ENCODE peak calls at places on chromosomes 2 and 18, in five cellular contexts. One of them, this sample, is unnamed.

GRCh38 chr2:64391459-64391858 is 62.5 kb upstream of the LGALSL start:
- DNase-seq in spleen: no peak
- DNase-seq in SK-N-MC: no peak
- DNase-seq in sigmoid colon: no peak
- DNase-seq in gastrocnemius medialis: no peak
- DNase-seq in this sample: no peak

GRCh38 chr2:97673187-97673914 is 3.8 kb downstream of the C2orf92 start:
- DNase-seq in SK-N-MC: no peak
- DNase-seq in sigmoid colon: no peak
- DNase-seq in spleen: no peak
- DNase-seq in gastrocnemius medialis: no peak
- DNase-seq in this sample: no peak

GRCh38 chr2:71535526-71535925 is 82.2 kb downstream of the DYSF start:
- DNase-seq in gastrocnemius medialis: no peak
- DNase-seq in spleen: no peak
- DNase-seq in sigmoid colon: peak; percentile 29
- DNase-seq in SK-N-MC: no peak
- DNase-seq in this sample: no peak

GRCh38 chr2:74401891-74402290 is 19.5 kb downstream of the C2orf81 start:
- DNase-seq in spleen: no peak
- DNase-seq in gastrocnemius medialis: no peak
- DNase-seq in SK-N-MC: no peak
- DNase-seq in sigmoid colon: no peak
- DNase-seq in this sample: no peak

GRCh38 chr2:37615808-37616673 is 55.4 kb downstream of the CDC42EP3 start:
- DNase-seq in sigmoid colon: peak; percentile 69
- DNase-seq in spleen: peak; percentile 92
- DNase-seq in gastrocnemius medialis: no peak
- DNase-seq in SK-N-MC: no peak
- DNase-seq in this sample: no peak

GRCh38 chr2:197838589-197838988 is 34.2 kb downstream of the PLCL1 start:
- DNase-seq in SK-N-MC: no peak
- DNase-seq in sigmoid colon: no peak
- DNase-seq in spleen: no peak
- DNase-seq in gastrocnemius medialis: no peak
- DNase-seq in this sample: no peak

GRCh38 chr2:237365671-237366070 is 48.3 kb downstream of the COL6A3 start:
- DNase-seq in spleen: no peak
- DNase-seq in gastrocnemius medialis: no peak
- DNase-seq in sigmoid colon: no peak
- DNase-seq in SK-N-MC: no peak
- DNase-seq in this sample: no peak

GRCh38 chr18:13548106-13548819 is 178.1 kb downstream of the FAM210A start:
- DNase-seq in SK-N-MC: no peak
- DNase-seq in sigmoid colon: no peak
- DNase-seq in spleen: no peak
- DNase-seq in gastrocnemius medialis: no peak
- DNase-seq in this sample: no peak

GRCh38 chr2:110804915-110805314 is 72.5 kb downstream of the ACOXL start:
- DNase-seq in SK-N-MC: no peak
- DNase-seq in spleen: no peak
- DNase-seq in sigmoid colon: no peak
- DNase-seq in gastrocnemius medialis: no peak
- DNase-seq in this sample: no peak

GRCh38 chr18:75533954-75534353 is 106.5 kb upstream of the SMIM21 start:
- DNase-seq in gastrocnemius medialis: no peak
- DNase-seq in SK-N-MC: no peak
- DNase-seq in spleen: no peak
- DNase-seq in sigmoid colon: no peak
- DNase-seq in this sample: no peak

GRCh38 chr2:218252509-218253247 is 8.1 kb upstream of the GPBAR1 start:
- DNase-seq in SK-N-MC: no peak
- DNase-seq in gastrocnemius medialis: no peak
- DNase-seq in sigmoid colon: peak; percentile 60
- DNase-seq in spleen: no peak
- DNase-seq in this sample: peak; percentile 41

GRCh38 chr2:65658871-65659270 is 226.5 kb upstream of the SPRED2 start:
- DNase-seq in SK-N-MC: no peak
- DNase-seq in sigmoid colon: no peak
- DNase-seq in spleen: no peak
- DNase-seq in gastrocnemius medialis: no peak
- DNase-seq in this sample: peak; percentile 32

GRCh38 chr2:3280683-3281520 is 96.7 kb downstream of the EIPR1 start:
- DNase-seq in sigmoid colon: peak; percentile 21
- DNase-seq in spleen: peak; percentile 51
- DNase-seq in gastrocnemius medialis: no peak
- DNase-seq in SK-N-MC: no peak
- DNase-seq in this sample: no peak

GRCh38 chr2:210188755-210189154 is 17.5 kb upstream of the KANSL1L start:
- DNase-seq in sigmoid colon: no peak
- DNase-seq in spleen: no peak
- DNase-seq in gastrocnemius medialis: no peak
- DNase-seq in SK-N-MC: no peak
- DNase-seq in this sample: no peak

GRCh38 chr2:10915731-10916331 is 4.1 kb downstream of the KCNF1 start:
- DNase-seq in gastrocnemius medialis: no peak
- DNase-seq in SK-N-MC: no peak
- DNase-seq in sigmoid colon: peak; percentile 53
- DNase-seq in spleen: peak; percentile 62
- DNase-seq in this sample: no peak

GRCh38 chr2:25276569-25277465 is 64.9 kb downstream of the DNMT3A start:
- DNase-seq in sigmoid colon: peak; percentile 83
- DNase-seq in spleen: peak; percentile 94
- DNase-seq in gastrocnemius medialis: no peak
- DNase-seq in SK-N-MC: no peak
- DNase-seq in this sample: no peak

GRCh38 chr18:62720766-62721613 is 5.6 kb downstream of the PHLPP1 start:
- DNase-seq in gastrocnemius medialis: no peak
- DNase-seq in spleen: no peak
- DNase-seq in SK-N-MC: no peak
- DNase-seq in sigmoid colon: no peak
- DNase-seq in this sample: peak; percentile 59

GRCh38 chr18:79345366-79345765 is 50.4 kb upstream of the NFATC1 start:
- DNase-seq in sigmoid colon: no peak
- DNase-seq in SK-N-MC: no peak
- DNase-seq in spleen: no peak
- DNase-seq in gastrocnemius medialis: no peak
- DNase-seq in this sample: no peak

GRCh38 chr2:240210198-240210965 is 69.9 kb upstream of the OTOS start:
- DNase-seq in sigmoid colon: peak; percentile 57
- DNase-seq in spleen: peak; percentile 44
- DNase-seq in gastrocnemius medialis: no peak
- DNase-seq in SK-N-MC: no peak
- DNase-seq in this sample: no peak

GRCh38 chr2:128475427-128476211 is 157.0 kb upstream of the HS6ST1 start:
- DNase-seq in sigmoid colon: no peak
- DNase-seq in gastrocnemius medialis: no peak
- DNase-seq in SK-N-MC: no peak
- DNase-seq in spleen: no peak
- DNase-seq in this sample: no peak

GRCh38 chr18:47602273-47602897 is 328.1 kb downstream of the SMAD2 start:
- DNase-seq in SK-N-MC: no peak
- DNase-seq in sigmoid colon: no peak
- DNase-seq in spleen: no peak
- DNase-seq in gastrocnemius medialis: no peak
- DNase-seq in this sample: no peak

GRCh38 chr18:79662051-79662450 is 17.6 kb upstream of the CTDP1 start:
- DNase-seq in sigmoid colon: no peak
- DNase-seq in spleen: no peak
- DNase-seq in SK-N-MC: no peak
- DNase-seq in gastrocnemius medialis: no peak
- DNase-seq in this sample: no peak

GRCh38 chr18:61635901-61636528 is 256.8 kb downstream of the RNF152 start:
- DNase-seq in spleen: no peak
- DNase-seq in sigmoid colon: peak; percentile 68
- DNase-seq in SK-N-MC: peak; percentile 12
- DNase-seq in gastrocnemius medialis: no peak
- DNase-seq in this sample: peak; percentile 67

GRCh38 chr2:157246212-157247067 is 11.1 kb upstream of the GALNT5 start:
- DNase-seq in gastrocnemius medialis: no peak
- DNase-seq in SK-N-MC: no peak
- DNase-seq in sigmoid colon: no peak
- DNase-seq in spleen: no peak
- DNase-seq in this sample: peak; percentile 92

GRCh38 chr2:147934881-147935280 is 85.7 kb downstream of the ORC4 start:
- DNase-seq in SK-N-MC: no peak
- DNase-seq in gastrocnemius medialis: no peak
- DNase-seq in spleen: no peak
- DNase-seq in sigmoid colon: no peak
- DNase-seq in this sample: peak; percentile 29

GRCh38 chr2:95359035-95359434 is 43.5 kb upstream of the FAHD2A start:
- DNase-seq in spleen: no peak
- DNase-seq in SK-N-MC: no peak
- DNase-seq in sigmoid colon: no peak
- DNase-seq in gastrocnemius medialis: no peak
- DNase-seq in this sample: peak; percentile 76

GRCh38 chr18:22455425-22456150 is 37.9 kb upstream of the CTAGE1 start:
- DNase-seq in SK-N-MC: no peak
- DNase-seq in sigmoid colon: no peak
- DNase-seq in spleen: no peak
- DNase-seq in gastrocnemius medialis: no peak
- DNase-seq in this sample: no peak

DNA sequence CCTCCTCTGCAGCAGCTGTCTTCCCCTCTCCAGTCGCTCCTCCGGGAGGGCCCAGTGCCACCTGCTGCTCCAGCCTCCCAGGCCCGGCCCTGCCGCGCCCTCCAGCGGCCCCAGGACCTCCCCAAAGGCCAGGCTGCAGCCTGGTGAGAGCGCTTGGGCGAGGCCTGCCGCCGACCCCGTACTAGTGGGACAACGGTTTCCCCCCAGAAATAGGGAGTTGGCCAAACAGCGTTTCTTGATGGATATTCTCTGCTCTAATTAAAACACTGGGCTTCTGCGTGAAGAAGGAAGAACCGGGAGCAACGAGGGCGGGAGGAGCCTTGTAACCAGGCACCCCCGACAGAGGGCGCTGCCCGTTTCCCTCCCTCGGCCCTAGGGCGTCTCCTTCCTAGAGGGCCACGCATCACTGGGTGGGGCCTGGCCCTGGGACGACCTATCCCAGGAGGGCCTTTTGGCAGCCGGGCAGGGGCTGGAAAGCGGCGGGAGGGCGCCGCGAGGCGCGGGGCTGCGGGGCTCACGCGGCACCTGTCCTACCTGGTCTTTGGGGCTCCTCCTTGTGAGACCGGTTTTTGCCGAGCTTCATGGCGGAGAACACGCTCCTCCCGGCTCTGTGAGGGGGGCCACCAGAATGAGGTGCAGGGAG is 25.4 kb upstream of the OTOF start:
- DNase-seq in SK-N-MC: peak; percentile 26
- DNase-seq in gastrocnemius medialis: peak; percentile 20
- DNase-seq in sigmoid colon: peak; percentile 79
- DNase-seq in spleen: peak; percentile 90
- DNase-seq in this sample: peak; percentile 16
- H3K4me3 ChIP-seq in SK-N-MC: no peak overlapping the region
- H3K4me3 ChIP-seq in gastrocnemius medialis: peak overlapping the region; percentile 66
- H3K4me3 ChIP-seq in sigmoid colon: peak overlapping the region; percentile 35
- H3K4me3 ChIP-seq in spleen: peak overlapping the region; percentile 28
- H3K4me3 ChIP-seq in this sample: no peak overlapping the region

DNA sequence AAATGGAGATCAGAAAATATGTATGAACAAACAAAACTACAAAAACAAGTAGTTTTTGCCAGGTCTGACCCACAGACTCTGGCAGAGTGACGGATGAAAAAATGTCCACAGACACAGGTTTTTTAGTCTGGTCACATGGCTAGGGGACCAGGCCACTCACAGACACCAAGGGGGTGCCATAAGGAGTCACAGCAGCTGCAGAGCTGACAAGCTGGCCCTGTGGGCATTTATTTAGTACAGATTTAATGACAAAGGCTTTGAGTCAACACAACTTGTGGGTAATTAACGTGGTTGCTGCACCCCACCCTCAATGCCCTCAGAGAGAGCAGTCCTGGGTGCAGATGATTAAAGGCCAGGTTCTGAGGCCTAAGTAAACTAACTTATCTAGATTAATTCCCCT is 76.0 kb downstream of the SH3YL1 start:
- DNase-seq in gastrocnemius medialis: no peak
- DNase-seq in sigmoid colon: no peak
- DNase-seq in SK-N-MC: no peak
- DNase-seq in spleen: no peak
- DNase-seq in this sample: no peak
- H3K4me3 ChIP-seq in gastrocnemius medialis: no peak overlapping the region
- H3K4me3 ChIP-seq in sigmoid colon: no peak overlapping the region
- H3K4me3 ChIP-seq in SK-N-MC: no peak overlapping the region
- H3K4me3 ChIP-seq in spleen: no peak overlapping the region
- H3K4me3 ChIP-seq in this sample: no peak overlapping the region

GRCh38 chr2:102103992-102104871 is 38.3 kb upstream of the IL1R1 start:
- DNase-seq in gastrocnemius medialis: peak; percentile 68
- DNase-seq in spleen: peak; percentile 72
- DNase-seq in SK-N-MC: no peak
- DNase-seq in sigmoid colon: peak; percentile 92
- DNase-seq in this sample: peak; percentile 89
- H3K4me3 ChIP-seq in gastrocnemius medialis: peak overlapping the region; percentile 45
- H3K4me3 ChIP-seq in spleen: peak overlapping the region; percentile 41
- H3K4me3 ChIP-seq in SK-N-MC: peak overlapping the region; percentile 38
- H3K4me3 ChIP-seq in sigmoid colon: peak overlapping the region; percentile 41
- H3K4me3 ChIP-seq in this sample: peak overlapping the region; percentile 32

GRCh38 chr2:68359889-68360288 is 5.2 kb upstream of the PLEK start:
- DNase-seq in spleen: no peak
- DNase-seq in SK-N-MC: no peak
- DNase-seq in sigmoid colon: no peak
- DNase-seq in gastrocnemius medialis: no peak
- DNase-seq in this sample: no peak

GRCh38 chr2:68365087-68365486 is at the start of gene PLEK:
- DNase-seq in gastrocnemius medialis: peak; percentile 14
- DNase-seq in sigmoid colon: peak; percentile 79
- DNase-seq in SK-N-MC: no peak
- DNase-seq in spleen: peak; percentile 93
- DNase-seq in this sample: no peak

GRCh38 chr2:68363731-68364130 is 1.4 kb upstream of the PLEK start:
- DNase-seq in SK-N-MC: no peak
- DNase-seq in gastrocnemius medialis: no peak
- DNase-seq in sigmoid colon: no peak
- DNase-seq in spleen: no peak
- DNase-seq in this sample: no peak

GRCh38 chr2:68362069-68362468 is 3.0 kb upstream of the PLEK start:
- DNase-seq in gastrocnemius medialis: peak; percentile 21
- DNase-seq in spleen: peak; percentile 94
- DNase-seq in sigmoid colon: peak; percentile 86
- DNase-seq in SK-N-MC: peak; percentile 12
- DNase-seq in this sample: peak; percentile 60

GRCh38 chr2:68362749-68363148 is 2.3 kb upstream of the PLEK start:
- DNase-seq in spleen: no peak
- DNase-seq in SK-N-MC: no peak
- DNase-seq in sigmoid colon: no peak
- DNase-seq in gastrocnemius medialis: no peak
- DNase-seq in this sample: no peak
- H3K4me3 ChIP-seq in spleen: no peak overlapping the region
- H3K4me3 ChIP-seq in SK-N-MC: no peak overlapping the region
- H3K4me3 ChIP-seq in sigmoid colon: no peak overlapping the region
- H3K4me3 ChIP-seq in gastrocnemius medialis: no peak overlapping the region
- H3K4me3 ChIP-seq in this sample: no peak overlapping the region